ENCODE peak calls at places on chromosomes 5 and 9, in five cellular contexts. X is HEK293T, Q is SK-N-SH, W is HepG2, G is K562. M is an unnamed sample.

GRCh38 chr5:93062548-93062947 is 518.5 kb downstream of the NR2F1-AS1 start:
- DNase-seq in X (peak), Q (no peak), W (no peak), G (no peak), M (no peak)

GRCh38 chr5:174514325-174514724 is 210.1 kb upstream of the MSX2 start:
- DNase-seq in X (no peak), Q (no peak), W (no peak), G (no peak), M (no peak)

GRCh38 chr9:73280113-73280512 is 128.4 kb downstream of the ANXA1 start:
- DNase-seq in X (no peak), Q (no peak), W (no peak), G (no peak), M (no peak)

GRCh38 chr5:35924950-35925722 is 13.3 kb downstream of the CAPSL start:
- DNase-seq in X (peak), Q (peak), W (no peak), G (peak), M (no peak)

GRCh38 chr5:97229196-97229595 is 46.1 kb upstream of the RIOK2 start:
- DNase-seq in X (no peak), Q (no peak), W (no peak), G (no peak), M (no peak)

GRCh38 chr9:32782476-32783167 is 718 bp upstream of the TMEM215 start:
- DNase-seq in X (no peak), Q (no peak), W (no peak), G (no peak), M (no peak)

GRCh38 chr5:17190242-17190778 is 27.1 kb upstream of the BASP1 start:
- DNase-seq in X (peak), Q (peak), W (peak), G (peak), M (no peak)

GRCh38 chr5:86463339-86463738 is 154.4 kb upstream of the COX7C start:
- DNase-seq in X (no peak), Q (peak), W (peak), G (peak), M (no peak)

GRCh38 chr9:15135167-15135792 is 171.7 kb downstream of the TTC39B start:
- DNase-seq in X (peak), Q (peak), W (peak), G (peak), M (no peak)

GRCh38 chr9:107039546-107039945 is 176.6 kb downstream of the ZNF462 start:
- DNase-seq in X (no peak), Q (no peak), W (no peak), G (no peak), M (peak)

GRCh38 chr5:134224905-134225779 is 731 bp downstream of the PPP2CA start:
- DNase-seq in X (peak), Q (peak), W (peak), G (peak), M (no peak)

GRCh38 chr9:128218518-128219389 is 15.6 kb downstream of the DNM1 start:
- DNase-seq in X (peak), Q (peak), W (peak), G (peak), M (peak)

GRCh38 chr5:150404121-150404990 is 8.4 kb downstream of the CD74 start:
- DNase-seq in X (no peak), Q (no peak), W (no peak), G (no peak), M (no peak)
- TF ChIP-seq FOXM1 in X (no peak), Q (no peak), W (no peak), G (no peak), M (no peak)

DNA sequence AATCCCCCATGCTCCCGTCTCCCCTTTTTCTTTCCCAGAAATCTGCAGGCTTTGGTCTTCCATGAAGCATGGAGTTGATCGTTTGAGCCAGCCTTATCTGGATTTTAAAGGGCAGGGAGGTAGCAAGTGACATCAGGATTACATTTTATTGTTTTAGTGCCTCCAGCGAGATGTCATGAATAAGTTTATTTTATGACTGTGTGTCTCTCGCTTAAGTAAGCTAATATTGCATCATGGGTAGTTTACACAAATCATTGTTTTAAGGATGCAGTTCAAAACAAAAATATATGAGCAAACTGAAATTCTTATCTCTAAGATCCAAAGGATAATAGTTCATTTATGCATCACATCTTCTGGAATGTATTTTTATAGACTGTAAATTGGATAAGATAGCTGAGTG is 50.7 kb upstream of the TNFSF8 start:
- DNase-seq in X (no peak), Q (no peak), W (no peak), G (no peak), M (no peak)
- TF ChIP-seq FOXM1 in X (no peak), Q (no peak), W (no peak), G (no peak), M (no peak)

GRCh38 chr9:119167267-119167666 is 202.0 kb downstream of the BRINP1 start:
- DNase-seq in X (no peak), Q (no peak), W (no peak), G (no peak), M (no peak)

GRCh38 chr9:119159386-119159785 is 209.8 kb downstream of the BRINP1 start:
- DNase-seq in X (no peak), Q (no peak), W (no peak), G (no peak), M (no peak)

GRCh38 chr9:119167876-119168275 is 201.4 kb downstream of the BRINP1 start:
- DNase-seq in X (no peak), Q (no peak), W (no peak), G (no peak), M (no peak)

GRCh38 chr9:119160559-119160958 is 208.7 kb downstream of the BRINP1 start:
- DNase-seq in X (no peak), Q (no peak), W (no peak), G (no peak), M (no peak)

DNA sequence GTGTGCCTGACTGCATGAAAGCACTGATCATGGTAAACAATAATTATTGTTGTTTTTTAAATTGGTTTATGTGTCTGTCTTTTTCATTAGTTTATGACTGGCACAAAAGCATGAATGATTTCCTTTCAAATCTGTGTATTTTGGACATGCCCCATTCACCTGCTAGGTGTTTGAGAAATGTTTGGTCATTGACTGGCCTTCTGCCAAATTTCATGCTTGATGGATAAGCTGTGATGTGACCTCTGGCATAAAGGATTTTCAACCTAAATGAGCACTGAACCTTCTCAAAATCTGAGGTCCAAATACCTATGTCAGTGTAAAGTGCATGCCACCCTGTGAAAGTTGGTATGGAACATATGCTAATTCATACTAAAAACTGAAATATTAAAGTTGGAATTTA is 204.5 kb downstream of the BRINP1 start:
- DNase-seq in X (no peak), Q (no peak), W (no peak), G (no peak), M (no peak)
- TF ChIP-seq FOXM1 in X (no peak), Q (no peak), W (no peak), G (no peak), M (no peak)

GRCh38 chr5:131644822-131645221 is 9.8 kb upstream of the RAPGEF6 start:
- DNase-seq in X (no peak), Q (no peak), W (no peak), G (no peak), M (no peak)

GRCh38 chr5:131654309-131654708 is 19.3 kb upstream of the RAPGEF6 start:
- DNase-seq in X (no peak), Q (no peak), W (no peak), G (no peak), M (no peak)

GRCh38 chr5:131647078-131647769 is 12.2 kb upstream of the RAPGEF6 start:
- DNase-seq in X (no peak), Q (no peak), W (no peak), G (no peak), M (peak)

DNA sequence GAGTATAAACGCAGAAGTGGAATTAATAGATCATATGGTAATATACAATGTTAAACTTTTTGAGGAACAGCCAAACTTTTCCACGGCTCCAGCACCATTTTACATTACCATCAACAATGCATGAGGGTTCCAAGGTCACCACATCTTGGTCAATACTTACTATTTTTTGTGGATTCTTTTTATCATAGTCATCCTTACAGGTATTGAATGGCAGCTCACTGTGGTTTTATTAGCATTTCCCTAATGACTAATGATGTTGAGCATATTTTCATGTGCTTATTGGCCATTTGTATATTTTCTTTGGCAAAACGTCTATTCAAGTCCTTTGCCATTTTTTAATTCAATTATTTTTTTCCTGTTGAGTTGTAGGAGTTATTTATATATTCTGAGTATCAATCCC is 14.1 kb upstream of the RAPGEF6 start:
- DNase-seq in X (no peak), Q (no peak), W (no peak), G (no peak), M (no peak)
- TF ChIP-seq FOXM1 in X (no peak), Q (no peak), W (no peak), G (no peak), M (no peak)

DNA sequence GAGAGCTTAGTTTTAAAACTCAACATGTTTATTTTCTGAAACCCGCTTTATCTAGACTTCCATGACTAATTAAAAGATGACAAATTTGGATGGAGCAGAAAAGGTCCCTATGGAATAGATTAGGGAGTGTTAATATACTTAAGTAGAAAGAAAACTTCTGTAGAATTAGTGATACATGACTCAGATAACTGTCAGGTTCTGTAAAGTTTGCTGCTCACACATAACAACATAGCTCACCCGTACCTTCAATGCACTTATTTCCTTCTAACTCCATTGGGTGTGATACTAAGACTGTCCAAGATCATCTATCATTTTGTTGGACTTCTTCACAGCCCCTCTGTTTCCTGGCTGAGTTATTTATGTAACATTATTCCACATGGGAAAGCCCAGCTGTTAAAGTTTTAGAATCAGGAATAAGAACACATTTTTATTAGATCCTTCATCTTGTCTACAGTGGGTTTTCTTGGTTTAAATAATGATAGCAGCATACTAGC is 27.8 kb downstream of the TMEM167A start:
- DNase-seq in X (no peak), Q (no peak), W (no peak), G (no peak), M (no peak)
- TF ChIP-seq FOXM1 in X (no peak), Q (no peak), W (no peak), G (no peak), M (no peak)

DNA sequence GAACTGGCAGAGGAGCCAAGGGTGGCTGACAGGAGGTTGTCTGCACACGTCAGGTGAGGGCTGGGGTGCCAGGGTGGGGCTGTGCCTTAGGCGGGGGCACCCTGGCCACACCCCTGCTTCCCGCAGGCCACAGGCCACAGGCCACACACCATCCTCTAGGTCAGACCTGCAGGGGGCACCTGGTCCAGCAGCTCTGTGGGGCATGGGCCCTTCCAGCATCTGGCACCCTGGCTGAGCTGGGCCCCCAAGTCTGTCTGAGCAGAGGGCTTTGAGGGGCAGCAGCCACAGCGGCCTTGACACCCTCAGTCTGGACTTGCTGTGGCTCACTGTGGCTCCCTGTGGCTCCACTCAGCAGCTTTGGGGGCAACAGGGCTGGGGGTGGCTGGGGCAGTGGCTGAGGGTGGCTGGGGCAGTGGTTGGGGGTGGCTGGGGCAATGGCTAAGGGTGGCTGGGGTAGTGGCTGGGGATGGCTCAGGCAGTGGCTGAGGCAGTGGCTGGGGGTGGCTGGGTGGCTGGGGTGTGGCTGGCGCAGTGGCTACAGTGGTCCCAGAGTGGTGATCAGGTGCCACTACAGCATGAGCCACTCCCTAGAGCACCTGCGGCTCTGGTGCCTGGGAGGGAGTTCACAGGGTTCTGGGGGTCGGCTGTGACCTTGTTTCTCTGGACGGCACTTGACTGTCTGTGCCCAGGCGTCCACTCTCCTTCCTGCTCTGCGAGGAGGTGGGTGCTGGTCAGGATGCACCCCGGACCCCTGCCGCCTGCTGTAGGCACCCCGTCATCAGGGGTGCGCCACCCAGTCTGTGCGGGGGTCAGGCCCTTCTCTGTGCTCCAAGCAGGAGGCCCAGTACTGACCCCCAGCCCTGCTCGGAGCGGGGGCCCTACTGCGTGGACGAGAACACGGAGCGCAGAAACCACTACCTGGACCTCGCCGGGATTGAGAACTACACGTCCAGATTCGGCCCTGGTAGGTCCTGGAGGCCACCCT is 27.1 kb downstream of the NKD2 start:
- DNase-seq in X (no peak), Q (peak), W (no peak), G (no peak), M (no peak)
- TF ChIP-seq FOXM1 in X (no peak), Q (no peak), W (no peak), G (no peak), M (no peak)

M was measured in GM12878.